ENCODE peak calls at places on chromosome 19, in seven cellular contexts. One of them, this sample, is unnamed.

GRCh38 chr19:41334793-41335192 is 18.9 kb downstream of the TGFB1 start:
- DNase-seq in fibroblast of lung: no peak
- DNase-seq in AG04450: no peak
- DNase-seq in PC-3: no peak
- DNase-seq in GM23338: no peak
- DNase-seq in caudate nucleus: no peak
- DNase-seq in uterus: no peak
- DNase-seq in this sample: no peak

GRCh38 chr19:35013820-35014754 is 14.0 kb downstream of the GRAMD1A start:
- DNase-seq in AG04450: no peak
- DNase-seq in GM23338: no peak
- DNase-seq in PC-3: no peak
- DNase-seq in caudate nucleus: no peak
- DNase-seq in fibroblast of lung: no peak
- DNase-seq in uterus: no peak
- DNase-seq in this sample: no peak

GRCh38 chr19:45405435-45406164 is 731 bp upstream of the PPP1R13L start:
- DNase-seq in AG04450: no peak
- DNase-seq in uterus: peak; percentile 91
- DNase-seq in GM23338: peak; percentile 96
- DNase-seq in fibroblast of lung: peak; percentile 85
- DNase-seq in caudate nucleus: peak; percentile 80
- DNase-seq in PC-3: peak; percentile 89
- DNase-seq in this sample: peak; percentile 94

GRCh38 chr19:42280761-42281174 is 11.7 kb downstream of the CIC start:
- DNase-seq in AG04450: no peak
- DNase-seq in GM23338: no peak
- DNase-seq in fibroblast of lung: no peak
- DNase-seq in PC-3: no peak
- DNase-seq in caudate nucleus: peak; percentile 76
- DNase-seq in uterus: peak; percentile 90
- DNase-seq in this sample: peak; percentile 73

GRCh38 chr19:58586131-58586765 is 13.1 kb upstream of the MZF1 start:
- DNase-seq in AG04450: no peak
- DNase-seq in GM23338: no peak
- DNase-seq in PC-3: no peak
- DNase-seq in caudate nucleus: no peak
- DNase-seq in uterus: no peak
- DNase-seq in fibroblast of lung: no peak
- DNase-seq in this sample: no peak

GRCh38 chr19:18457478-18458331 is 19.8 kb upstream of the ISYNA1 start:
- DNase-seq in PC-3: no peak
- DNase-seq in GM23338: no peak
- DNase-seq in uterus: no peak
- DNase-seq in fibroblast of lung: no peak
- DNase-seq in caudate nucleus: no peak
- DNase-seq in AG04450: no peak
- DNase-seq in this sample: no peak

GRCh38 chr19:45766919-45767346 is 2.1 kb downstream of the SIX5 start:
- DNase-seq in PC-3: no peak
- DNase-seq in GM23338: no peak
- DNase-seq in caudate nucleus: no peak
- DNase-seq in fibroblast of lung: no peak
- DNase-seq in AG04450: no peak
- DNase-seq in uterus: no peak
- DNase-seq in this sample: no peak

GRCh38 chr19:42017040-42017439 is 23.0 kb upstream of the ATP1A3 start:
- DNase-seq in GM23338: no peak
- DNase-seq in AG04450: no peak
- DNase-seq in fibroblast of lung: no peak
- DNase-seq in caudate nucleus: no peak
- DNase-seq in uterus: no peak
- DNase-seq in PC-3: peak; percentile 54
- DNase-seq in this sample: no peak

GRCh38 chr19:33311326-33311682 is 9.0 kb upstream of the CEBPA start:
- DNase-seq in fibroblast of lung: no peak
- DNase-seq in caudate nucleus: no peak
- DNase-seq in PC-3: peak; percentile 16
- DNase-seq in uterus: no peak
- DNase-seq in AG04450: no peak
- DNase-seq in GM23338: no peak
- DNase-seq in this sample: no peak

GRCh38 chr19:4870025-4870700 is 2.7 kb upstream of the PLIN3 start:
- DNase-seq in uterus: peak; percentile 24
- DNase-seq in fibroblast of lung: peak; percentile 94
- DNase-seq in PC-3: peak; percentile 97
- DNase-seq in caudate nucleus: no peak
- DNase-seq in AG04450: peak; percentile 66
- DNase-seq in GM23338: peak; percentile 37
- DNase-seq in this sample: peak; percentile 70

GRCh38 chr19:17611462-17612244 is 56.2 kb downstream of the COLGALT1 start:
- DNase-seq in GM23338: no peak
- DNase-seq in uterus: no peak
- DNase-seq in AG04450: no peak
- DNase-seq in PC-3: no peak
- DNase-seq in caudate nucleus: no peak
- DNase-seq in fibroblast of lung: no peak
- DNase-seq in this sample: no peak

GRCh38 chr19:40594657-40595077 is 6.5 kb upstream of the LTBP4 start:
- DNase-seq in PC-3: peak; percentile 39
- DNase-seq in GM23338: no peak
- DNase-seq in AG04450: no peak
- DNase-seq in fibroblast of lung: no peak
- DNase-seq in caudate nucleus: peak; percentile 46
- DNase-seq in uterus: no peak
- DNase-seq in this sample: no peak

GRCh38 chr19:37778613-37779138 is 710 bp downstream of the ZNF573 start:
- DNase-seq in PC-3: no peak
- DNase-seq in uterus: no peak
- DNase-seq in caudate nucleus: no peak
- DNase-seq in fibroblast of lung: peak; percentile 14
- DNase-seq in AG04450: no peak
- DNase-seq in GM23338: peak; percentile 30
- DNase-seq in this sample: no peak

GRCh38 chr19:56086671-56087430 is 34.2 kb downstream of the ZNF787 start:
- DNase-seq in PC-3: no peak
- DNase-seq in uterus: no peak
- DNase-seq in GM23338: peak; percentile 55
- DNase-seq in fibroblast of lung: no peak
- DNase-seq in caudate nucleus: no peak
- DNase-seq in AG04450: no peak
- DNase-seq in this sample: no peak

GRCh38 chr19:35090160-35090794 is 25.3 kb upstream of the FXYD3 start:
- DNase-seq in caudate nucleus: peak; percentile 32
- DNase-seq in AG04450: no peak
- DNase-seq in GM23338: peak; percentile 93
- DNase-seq in fibroblast of lung: peak; percentile 69
- DNase-seq in uterus: peak; percentile 53
- DNase-seq in PC-3: peak; percentile 75
- DNase-seq in this sample: no peak

GRCh38 chr19:35206855-35207254 is 21.7 kb downstream of the FAM187B start:
- DNase-seq in uterus: no peak
- DNase-seq in PC-3: no peak
- DNase-seq in fibroblast of lung: no peak
- DNase-seq in caudate nucleus: no peak
- DNase-seq in AG04450: no peak
- DNase-seq in GM23338: no peak
- DNase-seq in this sample: no peak

GRCh38 chr19:1611353-1611752 is 6.1 kb upstream of the UQCR11 start:
- DNase-seq in PC-3: no peak
- DNase-seq in caudate nucleus: no peak
- DNase-seq in fibroblast of lung: no peak
- DNase-seq in AG04450: no peak
- DNase-seq in uterus: no peak
- DNase-seq in GM23338: no peak
- DNase-seq in this sample: no peak

GRCh38 chr19:14081797-14082674 is 3.5 kb downstream of the C19orf67 start:
- DNase-seq in GM23338: no peak
- DNase-seq in fibroblast of lung: no peak
- DNase-seq in uterus: peak; percentile 56
- DNase-seq in caudate nucleus: no peak
- DNase-seq in AG04450: no peak
- DNase-seq in PC-3: peak; percentile 17
- DNase-seq in this sample: peak; percentile 53

GRCh38 chr19:15332311-15332996 is at the start of gene BRD4:
- DNase-seq in uterus: peak; percentile 65
- DNase-seq in PC-3: peak; percentile 62
- DNase-seq in caudate nucleus: peak; percentile 8
- DNase-seq in GM23338: peak; percentile 81
- DNase-seq in AG04450: no peak
- DNase-seq in fibroblast of lung: peak; percentile 41
- DNase-seq in this sample: peak; percentile 86

GRCh38 chr19:10712754-10713153 is 5.1 kb upstream of the DNM2 start:
- DNase-seq in GM23338: no peak
- DNase-seq in caudate nucleus: no peak
- DNase-seq in PC-3: no peak
- DNase-seq in uterus: no peak
- DNase-seq in AG04450: no peak
- DNase-seq in fibroblast of lung: no peak
- DNase-seq in this sample: no peak

DNA sequence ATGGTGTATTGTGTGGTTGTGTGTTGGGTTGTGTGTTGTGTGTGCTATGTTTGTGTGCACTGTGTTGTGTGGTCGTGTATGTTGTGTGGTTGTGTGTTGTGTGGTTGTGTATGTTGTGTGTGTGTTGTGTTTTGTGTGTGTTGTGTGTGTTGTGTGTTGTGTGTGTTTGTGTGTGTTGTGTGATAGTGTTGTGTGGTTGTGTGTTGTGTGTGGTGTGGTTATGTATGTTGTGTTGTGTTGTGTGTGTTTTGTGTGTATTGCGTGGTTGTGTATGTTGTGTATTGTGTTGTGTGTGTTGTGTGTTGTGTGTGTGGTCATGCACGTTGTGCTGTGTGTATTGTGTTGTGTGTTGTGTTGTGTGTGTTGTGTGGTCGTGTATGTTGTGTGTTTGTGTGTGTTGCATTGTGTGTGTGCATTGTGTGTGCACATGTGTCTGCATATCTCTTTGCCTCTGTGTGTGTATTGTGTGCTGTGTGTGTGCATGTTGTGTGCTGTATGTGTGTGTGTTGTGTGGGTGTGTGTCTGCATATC is 2.9 kb downstream of the C3 start:
- DNase-seq in GM23338: peak; percentile 38
- DNase-seq in AG04450: no peak
- DNase-seq in uterus: no peak
- DNase-seq in fibroblast of lung: peak; percentile 20
- DNase-seq in caudate nucleus: no peak
- DNase-seq in PC-3: no peak
- DNase-seq in this sample: no peak
- H3K27ac ChIP-seq in GM23338: no peak overlapping the region
- H3K27ac ChIP-seq in AG04450: no peak overlapping the region
- H3K27ac ChIP-seq in uterus: no peak overlapping the region
- H3K27ac ChIP-seq in fibroblast of lung: no peak overlapping the region
- H3K27ac ChIP-seq in caudate nucleus: no peak overlapping the region
- H3K27ac ChIP-seq in PC-3: no peak overlapping the region
- H3K27ac ChIP-seq in this sample: no peak overlapping the region

DNA sequence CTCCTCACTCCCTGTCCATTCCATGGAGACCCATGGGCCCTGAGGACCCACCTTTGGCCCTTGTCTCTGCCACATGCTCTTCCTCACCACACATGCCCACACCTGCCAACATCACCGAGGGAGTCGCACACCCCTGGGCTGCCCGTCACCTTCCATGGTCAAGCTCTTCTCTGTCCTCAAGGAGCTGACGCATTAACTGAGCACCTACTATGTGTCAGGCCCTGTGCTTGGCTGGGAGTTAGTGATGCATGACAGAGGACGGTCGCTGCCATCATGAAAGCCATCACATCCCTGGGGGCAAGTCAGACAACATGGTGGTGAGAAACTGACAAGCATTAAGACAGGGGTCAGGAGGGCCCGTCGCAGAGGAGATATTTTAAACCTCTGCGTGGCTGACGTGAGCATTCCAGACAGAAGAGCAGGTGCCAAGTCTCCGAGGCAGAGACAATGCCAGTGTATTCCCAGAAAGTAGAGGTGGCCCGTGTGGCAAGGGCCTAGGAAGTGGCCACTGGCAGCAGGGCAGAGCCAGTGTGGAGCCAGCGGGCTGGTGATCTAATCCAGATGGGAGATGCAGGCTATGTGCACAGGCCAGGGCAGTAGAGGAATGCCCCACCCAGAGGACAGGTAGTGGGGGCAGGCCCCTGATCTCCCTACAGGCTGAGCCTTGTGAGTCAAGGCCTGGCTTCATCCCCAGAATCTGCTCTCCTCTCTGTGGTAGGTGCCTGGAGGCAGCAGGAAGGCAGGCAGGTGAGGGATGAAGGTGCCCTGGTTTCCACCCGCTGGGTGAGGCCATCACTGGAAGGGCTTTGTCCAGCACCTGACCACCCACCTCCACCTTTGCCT is 21.2 kb downstream of the ELAVL1 start:
- DNase-seq in fibroblast of lung: no peak
- DNase-seq in GM23338: no peak
- DNase-seq in caudate nucleus: no peak
- DNase-seq in PC-3: peak; percentile 64
- DNase-seq in AG04450: no peak
- DNase-seq in uterus: no peak
- DNase-seq in this sample: no peak
- H3K27ac ChIP-seq in fibroblast of lung: no peak overlapping the region
- H3K27ac ChIP-seq in GM23338: no peak overlapping the region
- H3K27ac ChIP-seq in caudate nucleus: no peak overlapping the region
- H3K27ac ChIP-seq in PC-3: peak overlapping the region; percentile 100
- H3K27ac ChIP-seq in AG04450: no peak overlapping the region
- H3K27ac ChIP-seq in uterus: peak overlapping the region; percentile 19
- H3K27ac ChIP-seq in this sample: no peak overlapping the region

DNA sequence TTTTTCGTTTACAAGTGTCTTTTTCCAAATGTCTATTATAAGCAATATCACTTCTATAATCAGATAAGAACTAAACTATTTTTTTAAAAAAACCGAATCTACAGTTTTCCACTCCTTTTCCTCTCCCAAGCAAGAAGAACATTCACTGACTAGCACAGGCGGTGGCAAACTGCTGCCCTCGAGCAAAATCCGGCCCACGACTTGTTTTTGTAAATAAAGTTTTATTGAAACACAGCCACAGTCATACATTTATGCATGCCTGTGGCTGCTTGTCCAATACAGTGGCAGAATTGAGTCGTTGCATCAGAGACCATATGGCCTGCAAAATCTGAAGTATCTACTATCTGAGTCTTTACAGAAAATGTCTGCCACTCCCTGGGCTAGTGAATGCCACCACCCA is 27.4 kb downstream of the INSR start:
- DNase-seq in AG04450: no peak
- DNase-seq in PC-3: no peak
- DNase-seq in uterus: no peak
- DNase-seq in fibroblast of lung: no peak
- DNase-seq in GM23338: no peak
- DNase-seq in caudate nucleus: no peak
- DNase-seq in this sample: no peak
- H3K27ac ChIP-seq in AG04450: no peak overlapping the region
- H3K27ac ChIP-seq in PC-3: no peak overlapping the region
- H3K27ac ChIP-seq in uterus: peak overlapping the region; percentile 57
- H3K27ac ChIP-seq in fibroblast of lung: no peak overlapping the region
- H3K27ac ChIP-seq in GM23338: no peak overlapping the region
- H3K27ac ChIP-seq in caudate nucleus: no peak overlapping the region
- H3K27ac ChIP-seq in this sample: no peak overlapping the region

DNA sequence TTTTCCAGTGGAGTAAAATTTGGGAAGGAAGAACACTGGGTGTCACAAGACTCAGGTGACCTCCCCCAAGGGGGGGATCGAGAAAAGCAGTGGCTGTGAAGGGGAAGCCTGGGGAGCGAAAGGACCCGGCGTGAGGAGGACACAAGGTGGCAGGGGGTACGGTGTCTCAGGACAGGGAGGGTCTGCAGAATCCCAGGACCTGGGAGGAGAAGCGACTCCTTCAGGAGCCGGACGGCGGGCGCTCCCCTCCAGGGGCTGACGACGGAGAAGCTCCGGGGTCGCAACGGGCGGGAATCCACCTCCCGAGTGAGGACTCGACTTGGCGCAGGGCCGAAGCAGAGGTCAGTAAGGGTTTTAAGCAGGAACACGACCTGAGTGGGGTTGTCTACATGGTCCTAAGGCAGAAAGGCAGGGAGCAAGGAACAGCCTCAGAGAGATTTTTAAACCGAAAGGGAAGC is 529 bp downstream of the ZNF836 start:
- DNase-seq in fibroblast of lung: no peak
- DNase-seq in uterus: peak; percentile 41
- DNase-seq in caudate nucleus: no peak
- DNase-seq in AG04450: no peak
- DNase-seq in PC-3: no peak
- DNase-seq in GM23338: peak; percentile 55
- DNase-seq in this sample: peak; percentile 31
- H3K27ac ChIP-seq in fibroblast of lung: peak overlapping the region; percentile 60
- H3K27ac ChIP-seq in uterus: peak overlapping the region; percentile 89
- H3K27ac ChIP-seq in caudate nucleus: peak overlapping the region; percentile 46
- H3K27ac ChIP-seq in AG04450: no peak overlapping the region
- H3K27ac ChIP-seq in PC-3: no peak overlapping the region
- H3K27ac ChIP-seq in GM23338: peak overlapping the region; percentile 30
- H3K27ac ChIP-seq in this sample: peak overlapping the region; percentile 71

This sample was measured in psoas muscle.